ENCODE peak calls at places on chromosomes 2 and 18, in nine cellular contexts. R is HepG2, P is body of pancreas, S is thoracic aorta, X is GM23338, Y is tibial artery, V is keratinocyte, D is heart right ventricle, T is endodermal cell. I is an unnamed sample. For H3K36me3 and H3K4me1, the result is how much of the 10 kb centered on the place peaks cover.

GRCh38 chr2:33448216-33448899 is 28.1 kb upstream of the RASGRP3 start:
- DNase-seq in P (no peak), R (no peak), D (no peak), T (no peak), V (no peak), X (no peak), Y (no peak), S (no peak), I (no peak)

GRCh38 chr2:219571311-219572236 is at the start of gene OBSL1:
- DNase-seq in Y (peak), V (peak), S (no peak), P (peak), T (peak), X (peak), R (peak), D (peak), I (no peak)

GRCh38 chr2:209495855-209496585 is 72.2 kb downstream of the MAP2 start:
- DNase-seq in X (no peak), V (peak), P (peak), R (peak), S (peak), T (no peak), Y (no peak), D (no peak), I (no peak)

GRCh38 chr2:71801969-71802368 is 345.7 kb downstream of the CYP26B1 start:
- DNase-seq in V (no peak), X (peak), Y (peak), P (peak), D (peak), S (no peak), T (peak), R (peak), I (peak)

GRCh38 chr2:101718993-101719571 is 21.6 kb downstream of the MAP4K4 start:
- DNase-seq in X (no peak), P (no peak), R (no peak), Y (no peak), S (no peak), T (no peak), D (no peak), V (no peak), I (no peak)

GRCh38 chr2:11753452-11753885 is 7.0 kb downstream of the LPIN1 start:
- DNase-seq in D (no peak), T (no peak), P (peak), V (no peak), S (no peak), Y (no peak), X (no peak), R (no peak), I (no peak)

GRCh38 chr18:8795586-8795985 is 90.2 kb downstream of the MTCL1 start:
- DNase-seq in X (peak), T (peak), D (no peak), P (no peak), R (no peak), S (no peak), V (no peak), Y (no peak), I (no peak)

GRCh38 chr2:203605302-203605701 is 70.2 kb upstream of the RAPH1 start:
- DNase-seq in T (no peak), R (no peak), P (no peak), Y (no peak), X (no peak), D (no peak), V (no peak), S (no peak), I (no peak)

GRCh38 chr2:162297925-162298552 is 20.4 kb downstream of the IFIH1 start:
- DNase-seq in V (peak), D (no peak), P (peak), S (peak), T (peak), X (peak), R (peak), Y (no peak), I (peak)

DNA sequence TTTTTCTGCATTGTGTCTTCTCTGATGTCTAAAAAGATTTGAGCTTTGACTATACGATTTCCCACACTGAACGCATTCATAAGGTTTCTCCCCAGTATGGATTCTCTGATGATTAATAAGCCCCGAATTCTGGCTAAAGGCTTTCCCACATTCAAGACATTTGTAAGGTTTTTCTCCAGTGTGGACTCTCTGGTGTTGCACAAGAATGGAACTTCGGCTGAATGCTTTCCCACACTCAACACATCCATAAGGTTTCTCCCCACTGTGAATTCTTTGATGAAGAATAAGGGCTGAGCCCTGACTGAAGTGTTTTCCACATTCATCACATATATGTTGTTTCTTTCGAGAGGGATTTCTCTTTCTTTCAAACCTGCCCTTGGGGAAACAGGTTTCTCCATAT is 7.0 kb downstream of the ZNF24 start:
- DNase-seq in D (no peak), T (no peak), Y (no peak), R (no peak), V (no peak), P (no peak), S (no peak), X (no peak), I (no peak)
- H3K36me3 ChIP-seq in D (half or more), T (half or more), Y (half or more), R (under half), V (under half), P (under half), S (half or more), X (under half), I (half or more)

GRCh38 chr2:207224814-207225482 is 59.2 kb upstream of the KLF7 start:
- DNase-seq in V (no peak), Y (no peak), T (no peak), D (no peak), X (peak), R (no peak), P (no peak), S (no peak), I (no peak)
- TF ChIP-seq CTCF in V (no peak), Y (no peak), T (no peak), D (no peak), X (no peak), R (no peak), P (no peak), S (no peak), I (no peak)

DNA sequence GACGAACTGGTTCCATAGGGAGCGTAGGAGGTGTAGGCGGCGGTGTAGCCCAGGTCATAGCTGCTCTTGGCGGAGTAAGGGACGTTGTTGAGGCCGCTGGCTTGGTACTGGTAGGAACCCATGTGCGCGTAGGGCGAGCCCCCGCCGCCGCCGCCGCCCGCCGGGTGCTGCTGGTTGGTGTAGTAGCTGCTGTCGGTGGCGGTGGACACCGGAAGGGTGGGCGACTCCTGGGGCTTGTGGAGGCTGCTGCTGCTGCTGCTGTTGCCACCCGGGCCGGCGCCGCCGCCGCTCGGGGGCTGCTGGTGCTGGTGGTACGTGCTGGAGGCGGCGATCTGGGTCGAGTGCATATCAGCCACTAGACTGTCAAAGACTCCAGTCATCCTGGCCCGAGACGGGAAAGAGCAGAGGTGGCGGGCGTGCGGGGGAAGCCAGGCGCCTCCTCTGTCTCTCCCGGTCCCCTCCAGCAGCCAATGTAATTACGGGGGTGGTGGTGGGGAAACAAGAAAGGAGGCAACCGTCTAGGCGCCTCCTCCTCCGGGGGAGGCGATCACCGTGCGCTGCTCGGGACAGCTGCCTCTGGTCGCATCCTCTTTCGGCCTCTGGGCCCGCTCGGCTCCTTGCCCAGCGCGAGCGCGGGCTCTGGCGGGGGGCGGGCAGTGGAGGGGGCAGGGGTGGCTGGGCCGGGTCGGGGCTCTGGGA is 392 bp downstream of the DLX2 start:
- DNase-seq in X (no peak), Y (no peak), T (peak), P (no peak), V (no peak), D (no peak), S (no peak), R (no peak), I (no peak)
- H3K4me1 ChIP-seq in X (under half), Y (half or more), T (under half), P (half or more), V (half or more), D (under half), S (under half), R (half or more), I (under half)

GRCh38 chr2:85307527-85307897 is 20.3 kb downstream of the TGOLN2 start:
- DNase-seq in V (no peak), Y (no peak), S (no peak), R (no peak), P (no peak), T (no peak), D (no peak), X (no peak), I (no peak)

GRCh38 chr2:85308201-85308600 is 19.6 kb downstream of the TGOLN2 start:
- DNase-seq in Y (no peak), R (no peak), D (no peak), S (no peak), T (no peak), X (peak), V (no peak), P (no peak), I (no peak)

GRCh38 chr2:85308951-85309555 is 18.7 kb downstream of the TGOLN2 start:
- DNase-seq in R (peak), S (peak), D (peak), X (no peak), P (peak), Y (peak), T (no peak), V (no peak), I (no peak)

GRCh38 chr2:85310330-85310729 is 17.5 kb downstream of the TGOLN2 start:
- DNase-seq in D (no peak), S (no peak), R (no peak), V (no peak), P (no peak), T (no peak), X (peak), Y (no peak), I (no peak)

GRCh38 chr2:85309699-85310321 is 18.0 kb downstream of the TGOLN2 start:
- DNase-seq in R (no peak), X (no peak), D (no peak), P (no peak), V (no peak), T (no peak), S (no peak), Y (peak), I (no peak)
- H3K36me3 ChIP-seq in R (under half), X (under half), D (half or more), P (under half), V (under half), T (under half), S (under half), Y (under half), I (under half)

DNA sequence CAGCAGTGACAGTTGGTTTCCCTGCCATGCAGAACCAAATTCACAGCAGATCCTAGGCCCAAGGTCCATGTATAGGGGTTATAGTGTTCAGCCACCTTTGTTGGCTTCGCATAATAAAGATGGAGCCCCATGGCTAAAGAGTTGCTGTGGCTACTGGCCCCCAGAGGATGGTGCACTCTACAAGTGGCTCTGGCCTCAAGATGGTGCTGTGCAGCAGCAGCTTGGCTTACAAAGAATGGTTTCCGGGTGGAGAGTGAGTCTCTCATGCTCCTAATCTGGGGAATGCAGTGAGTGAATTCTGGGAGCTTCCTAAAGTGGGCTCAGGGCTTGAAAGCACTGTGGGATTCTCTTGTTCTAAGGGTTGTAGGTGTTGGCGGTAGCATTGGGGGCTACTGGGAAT is 1199.7 kb downstream of the CNTNAP5 start:
- DNase-seq in Y (no peak), T (peak), R (no peak), X (peak), S (no peak), P (no peak), D (no peak), V (no peak), I (no peak)
- TF ChIP-seq CTCF in Y (no peak), T (peak), R (no peak), X (peak), S (no peak), P (no peak), D (no peak), V (no peak), I (no peak)

GRCh38 chr2:40430741-40431599 is 20.9 kb downstream of the SLC8A1 start:
- DNase-seq in P (no peak), D (no peak), T (no peak), X (no peak), Y (no peak), R (no peak), V (no peak), S (no peak), I (no peak)
- H3K4me1 ChIP-seq in P (under half), D (under half), T (under half), X (under half), Y (half or more), R (under half), V (under half), S (under half), I (under half)

GRCh38 chr2:23782126-23782525 is 144.8 kb downstream of the ATAD2B start:
- DNase-seq in V (no peak), X (no peak), T (no peak), S (no peak), R (no peak), Y (no peak), P (no peak), D (no peak), I (no peak)

GRCh38 chr2:23782647-23783046 is 144.3 kb downstream of the ATAD2B start:
- DNase-seq in S (no peak), T (no peak), V (no peak), R (no peak), Y (no peak), X (no peak), D (no peak), P (no peak), I (no peak)

GRCh38 chr2:23772684-23773083 is 154.2 kb downstream of the ATAD2B start:
- DNase-seq in V (no peak), P (no peak), X (no peak), R (no peak), D (no peak), S (no peak), T (no peak), Y (no peak), I (no peak)

GRCh38 chr2:23776021-23776420 is 150.9 kb downstream of the ATAD2B start:
- DNase-seq in S (no peak), V (no peak), T (no peak), D (no peak), X (no peak), P (no peak), Y (no peak), R (no peak), I (no peak)

GRCh38 chr2:23777857-23778256 is 149.1 kb downstream of the ATAD2B start:
- DNase-seq in D (no peak), X (no peak), T (no peak), P (no peak), R (no peak), V (no peak), S (no peak), Y (no peak), I (no peak)
- H3K36me3 ChIP-seq in D (half or more), X (under half), T (under half), P (under half), R (under half), V (under half), S (under half), Y (under half), I (under half)

GRCh38 chr18:53909668-53910067 is 314.8 kb downstream of the MBD2 start:
- DNase-seq in D (no peak), R (peak), S (no peak), P (no peak), V (no peak), X (peak), Y (no peak), T (no peak), I (no peak)
- TF ChIP-seq CTCF in D (peak), R (peak), S (no peak), P (peak), V (peak), X (peak), Y (no peak), T (no peak), I (no peak)

DNA sequence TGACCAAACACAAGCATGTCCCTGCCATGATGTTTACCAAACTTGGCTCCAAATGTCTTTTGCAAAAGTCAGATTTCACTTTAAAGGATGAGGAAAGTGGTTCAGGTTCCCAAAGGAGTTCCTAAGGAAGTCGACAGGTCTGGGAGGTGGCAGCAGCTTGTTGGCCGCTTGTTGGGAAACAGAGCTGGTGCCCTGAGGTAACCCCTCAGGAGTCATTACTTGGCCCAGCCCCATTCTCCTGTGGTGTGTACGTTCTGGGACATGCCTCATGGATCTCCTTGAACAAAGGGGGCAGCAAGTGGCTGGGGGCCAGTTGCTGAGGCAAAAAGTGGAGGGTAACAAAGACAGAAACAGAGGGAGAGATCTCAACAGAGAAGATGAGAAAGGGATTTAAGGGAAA is 10.9 kb downstream of the TMBIM1 start:
- DNase-seq in D (no peak), R (no peak), S (no peak), T (no peak), V (no peak), Y (peak), P (peak), X (no peak), I (no peak)
- H3K4me1 ChIP-seq in D (under half), R (under half), S (half or more), T (under half), V (under half), Y (half or more), P (half or more), X (under half), I (under half)

I was measured in tibial nerve.